ENCODE peak calls at places on chromosome 5, in six cellular contexts. E, W, P, L, J and G are unnamed samples.

GRCh38 chr5:149792540-149792939 is 62.4 kb downstream of the PPARGC1B start:
- DNase-seq in E (no peak), W (no peak), P (no peak), L (no peak), J (no peak), G (no peak)

GRCh38 chr5:27026791-27027190 is 11.6 kb downstream of the CDH9 start:
- DNase-seq in E (no peak), W (no peak), P (no peak), L (peak), J (no peak), G (no peak)

GRCh38 chr5:39440964-39441363 is 16.2 kb upstream of the DAB2 start:
- DNase-seq in E (no peak), W (no peak), P (no peak), L (peak), J (no peak), G (peak)

GRCh38 chr5:16690243-16690839 is 73.5 kb upstream of the RETREG1 start:
- DNase-seq in E (peak), W (peak), P (no peak), L (peak), J (peak), G (peak)

GRCh38 chr5:150121448-150122157 is 34.0 kb downstream of the PDGFRB start:
- DNase-seq in E (peak), W (no peak), P (no peak), L (no peak), J (no peak), G (no peak)

GRCh38 chr5:51958473-51958872 is 575.2 kb downstream of the ISL1 start:
- DNase-seq in E (no peak), W (no peak), P (no peak), L (no peak), J (no peak), G (no peak)

GRCh38 chr5:40904205-40904993 is 4.9 kb upstream of the C7 start:
- DNase-seq in E (peak), W (peak), P (peak), L (peak), J (peak), G (peak)

GRCh38 chr5:151615431-151615830 is 24.3 kb upstream of the FAT2 start:
- DNase-seq in E (no peak), W (no peak), P (no peak), L (no peak), J (no peak), G (no peak)

GRCh38 chr5:146766013-146766412 is 112.5 kb downstream of the PPP2R2B start:
- DNase-seq in E (no peak), W (no peak), P (no peak), L (no peak), J (no peak), G (no peak)

GRCh38 chr5:80097516-80097915 is 62.4 kb downstream of the THBS4 start:
- DNase-seq in E (peak), W (no peak), P (no peak), L (no peak), J (no peak), G (no peak)

GRCh38 chr5:116455061-116455460 is 119.6 kb downstream of the SEMA6A start:
- DNase-seq in E (no peak), W (peak), P (no peak), L (peak), J (no peak), G (peak)

GRCh38 chr5:133831506-133832224 is 136.8 kb downstream of the C5orf15 start:
- DNase-seq in E (peak), W (peak), P (no peak), L (peak), J (no peak), G (no peak)

GRCh38 chr5:3252235-3252634 is 343.4 kb upstream of the IRX1 start:
- DNase-seq in E (peak), W (no peak), P (no peak), L (no peak), J (no peak), G (no peak)

GRCh38 chr5:61600945-61601491 is 269.0 kb downstream of the ZSWIM6 start:
- DNase-seq in E (no peak), W (no peak), P (no peak), L (no peak), J (no peak), G (peak)

GRCh38 chr5:96809898-96810297 is 2.2 kb upstream of the ERAP1 start:
- DNase-seq in E (no peak), W (no peak), P (peak), L (no peak), J (no peak), G (no peak)

GRCh38 chr5:172058088-172058487 is 51.6 kb upstream of the FBXW11 start:
- DNase-seq in E (no peak), W (no peak), P (no peak), L (no peak), J (no peak), G (no peak)

GRCh38 chr5:138895918-138896317 is 20.8 kb upstream of the LRRTM2 start:
- DNase-seq in E (no peak), W (no peak), P (no peak), L (no peak), J (no peak), G (no peak)

GRCh38 chr5:169860585-169860984 is 119.7 kb downstream of the INSYN2B start:
- DNase-seq in E (no peak), W (no peak), P (no peak), L (no peak), J (no peak), G (no peak)

GRCh38 chr5:33231935-33232334 is 208.8 kb upstream of the TARS1 start:
- DNase-seq in E (no peak), W (peak), P (no peak), L (peak), J (peak), G (peak)

DNA sequence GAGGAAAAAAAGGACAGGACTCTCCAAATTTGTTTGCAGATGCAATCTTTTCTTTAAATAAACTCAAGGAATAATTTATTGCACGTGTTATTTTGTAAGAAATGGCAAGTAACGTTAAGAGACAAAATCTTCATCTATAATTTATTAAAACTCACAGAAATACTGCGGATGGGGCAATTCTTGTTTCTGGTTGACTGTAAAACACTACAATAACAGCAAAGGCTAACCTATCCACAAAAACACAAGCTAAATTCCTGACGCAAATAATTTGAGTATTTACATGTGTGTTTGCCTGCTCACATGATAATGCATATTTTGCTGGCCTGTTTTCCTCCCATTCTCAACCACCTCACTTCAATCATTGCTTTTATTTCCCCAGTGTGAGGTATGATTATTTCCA is 619.4 kb downstream of the PDE4D start:
- DNase-seq in E (no peak), W (no peak), P (no peak), L (no peak), J (no peak), G (no peak)
- H3K4me3 ChIP-seq in E (no peak), W (no peak), P (no peak), L (peak), J (no peak), G (no peak)

GRCh38 chr5:111697215-111697614 is 59.8 kb downstream of the NREP start:
- DNase-seq in E (no peak), W (peak), P (peak), L (no peak), J (peak), G (peak)

GRCh38 chr5:111699976-111700375 is 57.0 kb downstream of the NREP start:
- DNase-seq in E (no peak), W (no peak), P (no peak), L (peak), J (no peak), G (no peak)

GRCh38 chr5:111699324-111699723 is 57.7 kb downstream of the NREP start:
- DNase-seq in E (no peak), W (peak), P (no peak), L (no peak), J (no peak), G (no peak)

GRCh38 chr5:111694183-111694582 is 62.8 kb downstream of the NREP start:
- DNase-seq in E (no peak), W (peak), P (no peak), L (peak), J (peak), G (peak)

DNA sequence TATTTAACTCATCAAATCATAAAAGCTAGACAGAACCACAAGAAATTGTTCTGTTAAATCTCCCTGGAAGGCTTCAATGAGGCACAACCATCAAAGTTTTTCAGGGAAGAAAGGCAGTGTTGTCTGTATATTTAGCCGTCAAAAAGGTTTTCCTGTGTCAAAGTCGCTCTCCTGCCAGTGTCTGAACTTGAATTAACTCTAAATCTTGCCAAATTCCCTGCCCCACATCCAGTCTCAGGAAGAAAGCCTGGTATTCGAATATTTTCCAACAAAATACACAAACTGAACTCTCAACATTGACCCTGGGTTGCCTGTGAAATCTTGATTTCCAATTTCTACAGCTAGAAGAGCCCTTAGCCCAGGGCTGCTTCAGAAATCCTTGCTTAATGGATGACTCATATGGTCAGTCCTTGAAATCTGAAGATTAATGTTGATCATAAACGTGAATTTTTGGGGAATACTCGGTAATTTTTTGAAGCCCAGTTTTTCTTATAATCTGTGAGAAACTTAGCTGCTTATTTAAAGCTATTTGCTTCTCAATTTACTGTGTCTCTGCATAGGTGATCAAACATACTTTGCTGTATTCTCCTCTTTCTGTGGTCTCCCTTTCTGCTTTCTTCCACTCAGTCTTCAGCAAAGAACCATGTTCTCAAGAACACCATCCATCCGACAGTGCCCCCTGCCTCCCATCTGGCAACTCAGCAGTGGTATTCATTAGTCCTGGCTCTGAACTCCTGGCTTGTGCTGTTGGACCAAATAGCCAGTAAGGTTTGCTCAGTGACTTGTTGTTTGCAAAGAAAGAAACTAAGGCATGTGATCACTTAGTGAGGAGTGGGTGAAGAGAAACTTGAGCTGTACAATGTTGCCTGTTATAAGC is 58.9 kb downstream of the NREP start:
- DNase-seq in E (peak), W (peak), P (peak), L (peak), J (peak), G (peak)
- TF ChIP-seq CTCF in E (peak), W (peak), P (peak), L (peak), J (peak), G (peak)

DNA sequence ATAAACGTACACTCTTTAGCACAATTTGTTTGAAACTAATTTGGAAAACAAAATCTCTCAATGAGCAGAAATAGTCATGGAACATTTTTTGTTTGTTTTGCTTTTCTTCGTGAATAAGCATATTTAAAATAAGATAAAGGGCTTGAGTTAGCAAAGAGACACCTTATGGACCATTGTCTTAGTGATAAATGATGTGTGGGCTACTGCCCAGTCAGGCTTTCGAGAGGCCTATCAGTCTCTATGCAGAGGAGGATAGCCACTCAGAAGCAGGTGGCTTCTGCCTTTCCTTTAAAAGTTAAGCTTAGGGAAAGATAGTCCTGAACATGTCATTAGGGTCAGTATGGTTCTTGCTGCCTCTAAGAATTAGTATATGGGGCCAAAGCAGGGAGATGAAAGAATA is 2.1 kb upstream of the ARL15 start:
- DNase-seq in E (no peak), W (no peak), P (no peak), L (no peak), J (no peak), G (no peak)
- H3K4me3 ChIP-seq in E (no peak), W (no peak), P (no peak), L (no peak), J (no peak), G (no peak)

DNA sequence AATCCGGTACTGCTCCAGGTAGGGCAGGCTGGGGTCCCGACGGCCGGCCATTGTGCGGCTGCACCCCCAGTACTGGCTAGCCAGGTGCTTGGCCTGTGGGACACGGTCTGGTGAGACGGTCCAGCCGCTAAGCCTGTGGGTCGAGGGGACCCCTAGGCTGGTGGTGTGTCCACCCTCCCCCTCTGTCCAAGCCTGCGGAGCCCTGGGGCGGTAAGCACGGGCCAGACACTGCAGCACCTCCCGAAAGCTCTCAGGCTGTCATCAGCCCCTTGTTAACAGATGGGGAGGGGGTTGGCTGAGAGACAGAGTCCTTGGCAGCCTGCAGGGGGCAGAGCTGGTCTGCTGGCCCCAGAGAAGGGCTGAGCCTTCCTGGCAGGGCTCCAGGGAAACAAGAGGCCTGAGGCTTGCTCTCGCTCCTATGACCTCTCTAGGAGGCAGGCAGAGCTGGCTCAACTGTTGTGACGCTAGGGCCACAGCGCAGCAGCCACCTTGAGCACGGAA is 11.8 kb upstream of the MRNIP start:
- DNase-seq in E (peak), W (peak), P (peak), L (peak), J (peak), G (peak)
- TF ChIP-seq CTCF in E (peak), W (no peak), P (peak), L (peak), J (peak), G (peak)

DNA sequence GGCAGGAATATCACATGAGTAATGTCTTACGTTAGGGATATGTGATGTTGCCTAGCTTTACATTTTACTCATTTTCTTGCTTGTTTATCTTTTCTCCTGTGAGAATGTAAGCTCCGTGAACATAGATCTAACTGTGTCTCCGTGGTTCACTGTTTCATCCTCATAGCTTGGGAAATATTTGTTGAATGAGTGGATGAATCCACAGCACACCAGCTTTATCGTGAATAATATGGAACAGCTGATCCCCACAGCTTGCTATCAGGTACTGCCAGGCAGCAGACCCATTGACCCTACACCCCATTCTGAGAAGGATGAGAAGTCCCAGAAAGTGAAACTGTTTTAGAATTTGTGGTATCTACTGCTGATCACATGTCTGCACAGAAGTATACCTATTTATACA is 106.8 kb upstream of the FBN2 start:
- DNase-seq in E (no peak), W (peak), P (no peak), L (peak), J (peak), G (peak)
- H3K4me3 ChIP-seq in E (no peak), W (no peak), P (no peak), L (peak), J (no peak), G (peak)

GRCh38 chr5:131156385-131156784 is 8.7 kb downstream of the HINT1 start:
- DNase-seq in E (no peak), W (no peak), P (no peak), L (no peak), J (no peak), G (no peak)
- TF ChIP-seq CTCF in E (no peak), W (no peak), P (no peak), L (no peak), J (no peak), G (no peak)